ENCODE peak calls at places on chromosomes 1 and 21, in eight cellular contexts. One of them, this sample, is unnamed.

GRCh38 chr1:236809133-236809532 is 14.0 kb downstream of the MTR start:
- DNase-seq in GM23248: no peak
- DNase-seq in IMR-90: peak
- DNase-seq in PC-9: no peak
- DNase-seq in breast epithelium: no peak
- DNase-seq in lung: no peak
- DNase-seq in CD8-positive, alpha-beta T cell: no peak
- DNase-seq in AG04450: no peak
- DNase-seq in this sample: no peak

GRCh38 chr21:28550057-28550825 is 442.4 kb downstream of the LTN1 start:
- DNase-seq in GM23248: peak
- DNase-seq in IMR-90: peak
- DNase-seq in PC-9: no peak
- DNase-seq in breast epithelium: no peak
- DNase-seq in lung: no peak
- DNase-seq in CD8-positive, alpha-beta T cell: no peak
- DNase-seq in AG04450: no peak
- DNase-seq in this sample: no peak

GRCh38 chr1:20359451-20360330 is 69.0 kb downstream of the VWA5B1 start:
- DNase-seq in GM23248: no peak
- DNase-seq in IMR-90: no peak
- DNase-seq in PC-9: peak
- DNase-seq in breast epithelium: no peak
- DNase-seq in lung: no peak
- DNase-seq in CD8-positive, alpha-beta T cell: no peak
- DNase-seq in AG04450: no peak
- DNase-seq in this sample: no peak

GRCh38 chr1:174569240-174569639 is 121.5 kb downstream of the GPR52 start:
- DNase-seq in GM23248: no peak
- DNase-seq in IMR-90: no peak
- DNase-seq in PC-9: no peak
- DNase-seq in breast epithelium: no peak
- DNase-seq in lung: no peak
- DNase-seq in CD8-positive, alpha-beta T cell: no peak
- DNase-seq in AG04450: no peak
- DNase-seq in this sample: no peak

GRCh38 chr1:153404768-153405167 is 11.6 kb upstream of the S100A7A start:
- DNase-seq in GM23248: peak
- DNase-seq in IMR-90: no peak
- DNase-seq in PC-9: peak
- DNase-seq in breast epithelium: no peak
- DNase-seq in lung: peak
- DNase-seq in CD8-positive, alpha-beta T cell: peak
- DNase-seq in AG04450: no peak
- DNase-seq in this sample: no peak

GRCh38 chr1:18645172-18646090 is 14.8 kb downstream of the PAX7 start:
- DNase-seq in GM23248: no peak
- DNase-seq in IMR-90: no peak
- DNase-seq in PC-9: no peak
- DNase-seq in breast epithelium: no peak
- DNase-seq in lung: no peak
- DNase-seq in CD8-positive, alpha-beta T cell: peak
- DNase-seq in AG04450: no peak
- DNase-seq in this sample: no peak

GRCh38 chr1:100362821-100363466 is 10.6 kb downstream of the CDC14A start:
- DNase-seq in GM23248: no peak
- DNase-seq in IMR-90: no peak
- DNase-seq in PC-9: no peak
- DNase-seq in breast epithelium: no peak
- DNase-seq in lung: no peak
- DNase-seq in CD8-positive, alpha-beta T cell: peak
- DNase-seq in AG04450: no peak
- DNase-seq in this sample: no peak

GRCh38 chr1:41640141-41640751 is 155.8 kb upstream of the EDN2 start:
- DNase-seq in GM23248: no peak
- DNase-seq in IMR-90: no peak
- DNase-seq in PC-9: no peak
- DNase-seq in breast epithelium: no peak
- DNase-seq in lung: no peak
- DNase-seq in CD8-positive, alpha-beta T cell: no peak
- DNase-seq in AG04450: no peak
- DNase-seq in this sample: no peak

GRCh38 chr1:64126581-64126980 is 76.8 kb upstream of the UBE2U start:
- DNase-seq in GM23248: no peak
- DNase-seq in IMR-90: no peak
- DNase-seq in PC-9: no peak
- DNase-seq in breast epithelium: no peak
- DNase-seq in lung: no peak
- DNase-seq in CD8-positive, alpha-beta T cell: no peak
- DNase-seq in AG04450: no peak
- DNase-seq in this sample: no peak

GRCh38 chr1:176216031-176216430 is 8.9 kb upstream of the COP1 start:
- DNase-seq in GM23248: no peak
- DNase-seq in IMR-90: no peak
- DNase-seq in PC-9: no peak
- DNase-seq in breast epithelium: no peak
- DNase-seq in lung: no peak
- DNase-seq in CD8-positive, alpha-beta T cell: no peak
- DNase-seq in AG04450: no peak
- DNase-seq in this sample: no peak

GRCh38 chr1:226549937-226550670 is 1.5 kb downstream of the STUM start:
- DNase-seq in GM23248: peak
- DNase-seq in IMR-90: no peak
- DNase-seq in PC-9: no peak
- DNase-seq in breast epithelium: no peak
- DNase-seq in lung: no peak
- DNase-seq in CD8-positive, alpha-beta T cell: peak
- DNase-seq in AG04450: no peak
- DNase-seq in this sample: no peak

GRCh38 chr21:16794944-16795343 is 717.9 kb upstream of the CXADR start:
- DNase-seq in GM23248: peak
- DNase-seq in IMR-90: peak
- DNase-seq in PC-9: peak
- DNase-seq in breast epithelium: no peak
- DNase-seq in lung: no peak
- DNase-seq in CD8-positive, alpha-beta T cell: no peak
- DNase-seq in AG04450: peak
- DNase-seq in this sample: peak

GRCh38 chr1:42815938-42816599 is 853 bp upstream of the ERMAP start:
- DNase-seq in GM23248: peak
- DNase-seq in IMR-90: peak
- DNase-seq in PC-9: peak
- DNase-seq in breast epithelium: no peak
- DNase-seq in lung: no peak
- DNase-seq in CD8-positive, alpha-beta T cell: no peak
- DNase-seq in AG04450: no peak
- DNase-seq in this sample: no peak
- H3K27ac ChIP-seq in GM23248: peak
- H3K27ac ChIP-seq in IMR-90: peak
- H3K27ac ChIP-seq in PC-9: peak
- H3K27ac ChIP-seq in breast epithelium: peak
- H3K27ac ChIP-seq in lung: peak
- H3K27ac ChIP-seq in CD8-positive, alpha-beta T cell: peak
- H3K27ac ChIP-seq in AG04450: peak
- H3K27ac ChIP-seq in this sample: no peak

DNA sequence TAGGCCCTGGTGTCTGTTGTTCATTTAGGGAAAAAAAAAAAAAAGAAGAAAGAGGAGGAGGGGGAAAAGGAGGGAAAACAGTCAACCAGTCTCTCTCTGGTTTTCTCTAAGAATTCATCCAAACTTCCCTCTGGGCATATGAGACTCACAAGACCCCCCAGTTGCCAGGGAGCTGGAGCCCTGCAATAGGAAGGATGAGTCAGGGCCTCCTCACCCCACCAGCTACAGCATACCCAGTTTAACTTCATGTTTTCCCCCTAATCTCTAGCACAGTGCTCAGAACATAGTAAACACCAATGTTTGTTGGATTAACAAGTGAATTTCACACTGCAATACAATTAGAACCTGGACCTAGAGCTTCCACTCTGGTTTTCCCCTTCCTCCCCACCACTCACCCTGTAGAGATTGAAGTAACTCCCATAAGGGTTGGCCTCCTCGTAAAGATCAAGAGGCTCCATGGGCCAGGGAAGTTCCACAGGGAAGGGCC is 7.8 kb downstream of the F11R start:
- DNase-seq in GM23248: peak
- DNase-seq in IMR-90: peak
- DNase-seq in PC-9: no peak
- DNase-seq in breast epithelium: no peak
- DNase-seq in lung: no peak
- DNase-seq in CD8-positive, alpha-beta T cell: no peak
- DNase-seq in AG04450: no peak
- DNase-seq in this sample: peak
- H3K4me3 ChIP-seq in GM23248: no peak
- H3K4me3 ChIP-seq in IMR-90: no peak
- H3K4me3 ChIP-seq in PC-9: peak
- H3K4me3 ChIP-seq in breast epithelium: peak
- H3K4me3 ChIP-seq in lung: no peak
- H3K4me3 ChIP-seq in CD8-positive, alpha-beta T cell: peak
- H3K4me3 ChIP-seq in AG04450: no peak
- H3K4me3 ChIP-seq in this sample: no peak

GRCh38 chr1:183277821-183278735 is 92.0 kb downstream of the LAMC2 start:
- DNase-seq in GM23248: peak
- DNase-seq in IMR-90: peak
- DNase-seq in PC-9: no peak
- DNase-seq in breast epithelium: no peak
- DNase-seq in lung: no peak
- DNase-seq in CD8-positive, alpha-beta T cell: no peak
- DNase-seq in AG04450: no peak
- DNase-seq in this sample: no peak
- H3K27ac ChIP-seq in GM23248: peak
- H3K27ac ChIP-seq in IMR-90: peak
- H3K27ac ChIP-seq in PC-9: peak
- H3K27ac ChIP-seq in breast epithelium: no peak
- H3K27ac ChIP-seq in lung: no peak
- H3K27ac ChIP-seq in CD8-positive, alpha-beta T cell: no peak
- H3K27ac ChIP-seq in AG04450: peak
- H3K27ac ChIP-seq in this sample: peak

DNA sequence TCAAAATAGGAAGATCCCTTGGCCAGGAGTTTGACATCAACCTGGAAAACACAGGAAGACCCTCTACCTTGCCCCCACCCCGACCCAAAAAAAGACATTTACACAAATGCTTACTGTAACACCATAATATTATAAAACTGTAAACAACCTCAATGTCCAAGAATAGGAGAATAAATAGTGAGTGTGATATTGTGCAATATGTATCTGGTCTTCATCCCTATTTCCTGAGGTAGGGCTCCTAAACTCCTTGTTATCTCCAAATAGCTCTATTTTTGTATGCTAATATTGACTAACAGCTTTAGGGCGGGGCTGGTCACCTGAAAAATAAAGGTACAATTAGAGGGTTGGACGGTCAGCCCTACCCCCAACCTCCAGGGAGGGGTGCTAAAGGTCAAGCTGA is 23.5 kb downstream of the RSBN1 start:
- DNase-seq in GM23248: no peak
- DNase-seq in IMR-90: no peak
- DNase-seq in PC-9: no peak
- DNase-seq in breast epithelium: no peak
- DNase-seq in lung: no peak
- DNase-seq in CD8-positive, alpha-beta T cell: no peak
- DNase-seq in AG04450: no peak
- DNase-seq in this sample: no peak
- H3K4me3 ChIP-seq in GM23248: no peak
- H3K4me3 ChIP-seq in IMR-90: no peak
- H3K4me3 ChIP-seq in PC-9: no peak
- H3K4me3 ChIP-seq in breast epithelium: no peak
- H3K4me3 ChIP-seq in lung: no peak
- H3K4me3 ChIP-seq in CD8-positive, alpha-beta T cell: no peak
- H3K4me3 ChIP-seq in AG04450: no peak
- H3K4me3 ChIP-seq in this sample: no peak

GRCh38 chr1:201625711-201626300 is 86.9 kb downstream of the NAV1 start:
- DNase-seq in GM23248: peak
- DNase-seq in IMR-90: no peak
- DNase-seq in PC-9: no peak
- DNase-seq in breast epithelium: no peak
- DNase-seq in lung: no peak
- DNase-seq in CD8-positive, alpha-beta T cell: no peak
- DNase-seq in AG04450: no peak
- DNase-seq in this sample: no peak

GRCh38 chr1:201624741-201625646 is 86.1 kb downstream of the NAV1 start:
- DNase-seq in GM23248: peak
- DNase-seq in IMR-90: peak
- DNase-seq in PC-9: no peak
- DNase-seq in breast epithelium: no peak
- DNase-seq in lung: no peak
- DNase-seq in CD8-positive, alpha-beta T cell: no peak
- DNase-seq in AG04450: peak
- DNase-seq in this sample: no peak

GRCh38 chr1:201622353-201622752 is 83.4 kb downstream of the NAV1 start:
- DNase-seq in GM23248: no peak
- DNase-seq in IMR-90: no peak
- DNase-seq in PC-9: no peak
- DNase-seq in breast epithelium: no peak
- DNase-seq in lung: no peak
- DNase-seq in CD8-positive, alpha-beta T cell: no peak
- DNase-seq in AG04450: no peak
- DNase-seq in this sample: no peak

GRCh38 chr1:201619513-201619912 is 80.6 kb downstream of the NAV1 start:
- DNase-seq in GM23248: no peak
- DNase-seq in IMR-90: no peak
- DNase-seq in PC-9: no peak
- DNase-seq in breast epithelium: no peak
- DNase-seq in lung: no peak
- DNase-seq in CD8-positive, alpha-beta T cell: no peak
- DNase-seq in AG04450: no peak
- DNase-seq in this sample: peak

GRCh38 chr1:201622824-201623223 is 83.9 kb downstream of the NAV1 start:
- DNase-seq in GM23248: no peak
- DNase-seq in IMR-90: no peak
- DNase-seq in PC-9: no peak
- DNase-seq in breast epithelium: no peak
- DNase-seq in lung: no peak
- DNase-seq in CD8-positive, alpha-beta T cell: no peak
- DNase-seq in AG04450: no peak
- DNase-seq in this sample: no peak
- H3K27ac ChIP-seq in GM23248: no peak
- H3K27ac ChIP-seq in IMR-90: no peak
- H3K27ac ChIP-seq in PC-9: no peak
- H3K27ac ChIP-seq in breast epithelium: no peak
- H3K27ac ChIP-seq in lung: no peak
- H3K27ac ChIP-seq in CD8-positive, alpha-beta T cell: no peak
- H3K27ac ChIP-seq in AG04450: no peak
- H3K27ac ChIP-seq in this sample: no peak

DNA sequence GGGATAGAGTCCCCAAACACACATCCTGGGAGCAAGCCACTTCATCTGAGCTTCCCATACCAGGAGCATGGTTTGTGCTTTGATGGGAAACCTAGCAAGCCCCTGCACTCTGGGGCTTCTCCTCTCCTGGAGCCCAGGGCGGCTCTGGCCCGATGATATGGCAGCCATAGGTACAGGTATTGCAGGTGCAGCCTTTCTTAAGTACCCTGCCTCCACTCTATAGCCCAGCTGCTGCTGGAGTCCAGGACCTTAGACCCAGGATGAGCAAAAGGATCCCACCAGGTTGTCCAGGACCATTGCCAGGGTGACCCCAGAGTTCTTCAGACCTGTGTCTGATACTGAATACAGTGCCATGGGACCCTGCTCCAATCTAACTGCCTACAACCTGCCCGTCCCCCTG is 4.2 kb downstream of the C1orf226 start:
- DNase-seq in GM23248: no peak
- DNase-seq in IMR-90: no peak
- DNase-seq in PC-9: no peak
- DNase-seq in breast epithelium: no peak
- DNase-seq in lung: no peak
- DNase-seq in CD8-positive, alpha-beta T cell: no peak
- DNase-seq in AG04450: no peak
- DNase-seq in this sample: peak
- H3K4me3 ChIP-seq in GM23248: no peak
- H3K4me3 ChIP-seq in IMR-90: no peak
- H3K4me3 ChIP-seq in PC-9: no peak
- H3K4me3 ChIP-seq in breast epithelium: no peak
- H3K4me3 ChIP-seq in lung: no peak
- H3K4me3 ChIP-seq in CD8-positive, alpha-beta T cell: no peak
- H3K4me3 ChIP-seq in AG04450: no peak
- H3K4me3 ChIP-seq in this sample: no peak

This sample was measured in SJSA1.